ENCODE peak calls at places on chromosomes 16 and 17, in five cellular contexts. C, K, Z, G and J are unnamed samples.

GRCh38 chr17:45170976-45171337 is 9.3 kb downstream of the HEXIM2 start:
- DNase-seq in C (no peak), K (peak; percentile 38), Z (peak; percentile 52), G (no peak), J (peak; percentile 71)

GRCh38 chr16:58510097-58510775 is 5.1 kb upstream of the SETD6 start:
- DNase-seq in C (peak; percentile 41), K (no peak), Z (no peak), G (no peak), J (no peak)

GRCh38 chr16:3655030-3655790 is 719 bp downstream of the DNASE1 start:
- DNase-seq in C (no peak), K (no peak), Z (no peak), G (no peak), J (no peak)

GRCh38 chr17:59074494-59074893 is 32.2 kb downstream of the TRIM37 start:
- DNase-seq in C (no peak), K (no peak), Z (peak; percentile 81), G (no peak), J (peak; percentile 33)

GRCh38 chr16:66344533-66345145 is 21.9 kb upstream of the CDH5 start:
- DNase-seq in C (no peak), K (no peak), Z (peak; percentile 48), G (no peak), J (peak; percentile 44)

GRCh38 chr17:80586464-80587228 is 42.0 kb downstream of the RPTOR start:
- DNase-seq in C (no peak), K (no peak), Z (peak; percentile 90), G (no peak), J (no peak)

GRCh38 chr16:26787924-26788323 is 278.8 kb upstream of the C16orf82 start:
- DNase-seq in C (no peak), K (no peak), Z (no peak), G (no peak), J (no peak)

GRCh38 chr16:85370881-85371651 is 242.1 kb upstream of the GSE1 start:
- DNase-seq in C (no peak), K (no peak), Z (no peak), G (no peak), J (peak; percentile 67)

GRCh38 chr17:74354123-74354522 is 7.5 kb downstream of the BTBD17 start:
- DNase-seq in C (peak; percentile 92), K (peak; percentile 95), Z (no peak), G (peak; percentile 57), J (no peak)

GRCh38 chr16:67158637-67159600 is 790 bp downstream of the TRADD start:
- DNase-seq in C (peak; percentile 73), K (peak; percentile 61), Z (no peak), G (no peak), J (peak; percentile 63)

GRCh38 chr16:12178251-12178990 is 201.9 kb downstream of the SNX29 start:
- DNase-seq in C (no peak), K (no peak), Z (peak; percentile 83), G (no peak), J (peak; percentile 78)

GRCh38 chr17:73551756-73552155 is 92.5 kb downstream of the SDK2 start:
- DNase-seq in C (no peak), K (peak; percentile 75), Z (no peak), G (no peak), J (no peak)

GRCh38 chr17:8287651-8288335 is 677 bp upstream of the RANGRF start:
- DNase-seq in C (no peak), K (no peak), Z (no peak), G (no peak), J (no peak)

GRCh38 chr17:72419866-72420774 is 299.3 kb downstream of the SOX9 start:
- DNase-seq in C (no peak), K (no peak), Z (no peak), G (no peak), J (no peak)

GRCh38 chr16:71883849-71884638 is at the start of gene ZNF821:
- DNase-seq in C (peak; percentile 95), K (peak; percentile 92), Z (peak; percentile 64), G (peak; percentile 93), J (peak; percentile 81)

GRCh38 chr17:3667366-3668278 is 756 bp downstream of the TAX1BP3 start:
- DNase-seq in C (peak; percentile 79), K (peak; percentile 80), Z (peak; percentile 91), G (no peak), J (peak; percentile 96)

GRCh38 chr17:58084317-58084981 is 1.2 kb downstream of the DYNLL2 start:
- DNase-seq in C (peak; percentile 58), K (peak; percentile 64), Z (no peak), G (no peak), J (peak; percentile 27)

GRCh38 chr16:86074651-86075487 is 175.9 kb downstream of the IRF8 start:
- DNase-seq in C (no peak), K (peak; percentile 82), Z (peak; percentile 61), G (peak; percentile 55), J (peak; percentile 96)

GRCh38 chr16:27526169-27526568 is 23.5 kb downstream of the GTF3C1 start:
- DNase-seq in C (no peak), K (no peak), Z (no peak), G (no peak), J (no peak)

GRCh38 chr16:2753523-2754020 is 1.1 kb downstream of the SRRM2 start:
- DNase-seq in C (no peak), K (no peak), Z (no peak), G (no peak), J (peak; percentile 41)

GRCh38 chr17:4764612-4765011 is 7.1 kb upstream of the TM4SF5 start:
- DNase-seq in C (no peak), K (no peak), Z (no peak), G (no peak), J (no peak)

GRCh38 chr17:83068641-83069570 is 10.5 kb upstream of the METRNL start:
- DNase-seq in C (no peak), K (no peak), Z (no peak), G (no peak), J (no peak)

GRCh38 chr16:14056970-14057369 is 14.1 kb upstream of the MRTFB start:
- DNase-seq in C (no peak), K (no peak), Z (no peak), G (no peak), J (no peak)

GRCh38 chr17:40910441-40910841 is 25.4 kb upstream of the KRT20 start:
- DNase-seq in C (no peak), K (no peak), Z (peak; percentile 55), G (no peak), J (peak; percentile 24)

GRCh38 chr16:88366704-88367047 is 16.1 kb upstream of the ZNF469 start:
- DNase-seq in C (no peak), K (no peak), Z (no peak), G (no peak), J (no peak)

GRCh38 chr17:11122908-11123307 is 118.1 kb upstream of the SHISA6 start:
- DNase-seq in C (no peak), K (no peak), Z (no peak), G (no peak), J (no peak)

GRCh38 chr16:87007907-87008306 is 309.3 kb downstream of the C16orf95 start:
- DNase-seq in C (no peak), K (no peak), Z (no peak), G (no peak), J (no peak)

GRCh38 chr17:60354223-60354622 is 37.7 kb downstream of the USP32 start:
- DNase-seq in C (no peak), K (no peak), Z (peak; percentile 85), G (no peak), J (peak; percentile 86)

GRCh38 chr16:19437280-19437679 is 19.6 kb downstream of the TMC5 start:
- DNase-seq in C (no peak), K (no peak), Z (no peak), G (no peak), J (no peak)

GRCh38 chr16:2486645-2487516 is 12.0 kb downstream of the TBC1D24 start:
- DNase-seq in C (no peak), K (no peak), Z (peak; percentile 23), G (no peak), J (no peak)

DNA sequence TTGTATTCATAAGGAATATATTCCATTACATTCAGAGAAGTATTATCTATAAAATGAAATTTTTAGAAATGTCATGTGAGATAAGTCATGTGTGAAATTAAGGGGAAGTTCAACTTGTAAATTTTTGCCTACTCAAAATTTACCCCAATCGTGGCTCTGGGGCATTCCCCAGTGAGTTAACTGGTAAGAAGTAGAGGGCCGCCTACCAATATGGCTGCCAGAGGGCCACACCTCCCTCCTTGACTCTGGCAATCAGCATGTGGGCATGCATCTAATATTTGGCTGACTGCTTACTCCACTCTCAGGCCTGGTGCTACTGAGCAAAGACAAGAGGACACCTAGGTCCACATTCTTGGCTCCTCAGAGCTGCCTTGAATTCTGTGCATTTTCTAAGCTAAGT is 39.7 kb upstream of the CNTNAP4 start:
- DNase-seq in C (no peak), K (no peak), Z (no peak), G (no peak), J (no peak)
- H2BK15ac ChIP-seq in C (no peak overlapping the region), K (no peak overlapping the region), Z (no peak overlapping the region), G (no peak overlapping the region), J (no peak overlapping the region)

GRCh38 chr17:68437979-68438877 is 19.1 kb downstream of the WIPI1 start:
- DNase-seq in C (no peak), K (peak; percentile 51), Z (peak; percentile 47), G (no peak), J (peak; percentile 79)
- H2AFZ ChIP-seq in C (no peak overlapping the region), K (no peak overlapping the region), Z (peak overlapping the region; percentile 80), G (no peak overlapping the region), J (no peak overlapping the region)

DNA sequence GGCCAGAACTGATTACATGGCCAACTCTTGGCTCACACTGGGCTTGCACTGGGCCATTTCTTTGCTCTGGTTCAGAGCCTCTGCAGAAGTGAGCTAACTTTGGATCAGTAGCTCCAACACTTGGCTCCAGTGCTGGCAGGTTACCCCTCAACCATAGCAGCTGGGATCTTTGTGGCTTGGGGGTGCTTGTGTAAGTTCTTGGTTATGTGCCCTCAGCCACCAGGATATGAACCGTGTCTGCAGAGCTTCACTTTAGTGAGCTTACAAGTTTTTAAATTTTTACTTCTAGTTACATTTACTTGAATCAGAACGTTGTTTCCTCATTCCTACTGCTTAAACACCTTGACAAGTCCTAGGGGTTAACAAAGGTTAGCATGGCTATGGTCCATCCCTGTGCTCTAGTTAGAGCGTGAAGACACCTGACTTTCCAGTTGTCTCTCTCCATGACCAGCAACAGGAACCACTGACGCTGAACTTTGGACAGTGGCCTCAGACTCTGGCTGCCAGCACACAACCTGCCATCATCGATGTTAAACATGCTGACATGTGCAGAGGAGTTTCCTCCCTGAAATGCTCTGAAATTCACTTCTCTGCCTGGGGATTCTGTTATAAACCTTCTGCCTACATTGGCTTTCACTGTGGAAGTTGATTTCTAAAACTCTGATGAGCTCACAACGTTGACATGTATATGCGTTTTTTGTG is 4.1 kb downstream of the PDF start:
- DNase-seq in C (no peak), K (no peak), Z (no peak), G (no peak), J (no peak)
- H3K9ac ChIP-seq in C (no peak overlapping the region), K (no peak overlapping the region), Z (no peak overlapping the region), G (no peak overlapping the region), J (peak overlapping the region; percentile 17)

DNA sequence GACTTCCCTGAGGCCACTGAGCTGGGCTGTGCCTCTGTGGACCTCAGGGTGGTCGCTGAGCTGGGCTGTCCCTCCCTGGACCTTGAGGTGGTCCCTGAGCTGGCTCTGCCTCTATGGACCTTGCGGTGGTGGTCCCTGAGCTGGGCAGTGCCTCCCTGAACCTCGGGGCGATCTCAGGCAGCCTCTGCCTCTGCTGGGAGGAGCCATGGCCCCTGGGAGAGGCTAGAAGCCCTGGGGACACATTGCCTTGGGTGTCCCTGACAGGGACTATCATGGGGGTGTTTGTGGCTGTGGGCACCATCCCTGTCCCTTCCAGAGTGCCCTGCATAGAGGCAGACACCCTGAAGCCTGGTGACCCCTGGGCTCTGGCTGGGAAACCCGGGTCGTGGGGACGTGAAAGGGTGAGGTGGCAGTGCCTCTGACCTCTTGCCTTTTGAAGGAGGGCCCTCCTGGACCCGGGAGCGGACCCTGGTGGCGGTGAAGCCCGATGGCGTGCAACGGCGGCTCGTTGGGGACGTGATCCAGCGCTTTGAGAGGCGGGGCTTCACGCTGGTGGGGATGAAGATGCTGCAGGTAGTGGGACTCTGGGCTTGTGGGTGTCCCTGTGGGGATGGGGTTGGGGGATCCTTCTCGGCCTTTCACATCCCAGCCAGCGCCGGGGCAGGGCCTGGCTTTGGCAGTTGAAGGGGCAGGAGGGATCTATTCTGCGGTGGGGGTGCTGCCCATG is 1.7 kb downstream of the NME4 start:
- DNase-seq in C (peak; percentile 68), K (peak; percentile 73), Z (no peak), G (no peak), J (no peak)
- H2BK15ac ChIP-seq in C (peak overlapping the region; percentile 29), K (no peak overlapping the region), Z (no peak overlapping the region), G (no peak overlapping the region), J (no peak overlapping the region)